ENCODE peak calls at places on chromosomes 1 and 21, in six cellular contexts. E is MM.1S, V is AG20443, M is heart right ventricle, H is HT-29, O is HS-27A. P is an unnamed sample.
A peak's percentile ranks its signal among the peaks of the same experiment; 100 is the strongest.

GRCh38 chr1:234535763-234536515 is 57.0 kb upstream of the TARBP1 start:
- DNase-seq in H (no peak), E (no peak), M (peak; percentile 84), V (peak; percentile 63), O (no peak), P (no peak)

GRCh38 chr1:17757426-17757825 is 2.3 kb downstream of the ACTL8 start:
- DNase-seq in V (no peak), H (no peak), M (no peak), E (no peak), O (no peak), P (no peak)

GRCh38 chr1:32208891-32209309 is at the start of gene DCDC2B:
- DNase-seq in E (no peak), M (peak; percentile 52), V (no peak), H (peak; percentile 99), O (peak; percentile 31), P (no peak)

GRCh38 chr1:26784886-26785285 is 2.9 kb upstream of the PIGV start:
- DNase-seq in O (no peak), M (no peak), H (no peak), E (no peak), V (no peak), P (no peak)

GRCh38 chr1:3585940-3586568 is 25.3 kb downstream of the MEGF6 start:
- DNase-seq in E (no peak), M (no peak), V (no peak), H (no peak), O (no peak), P (no peak)

GRCh38 chr21:14010729-14011128 is 200.0 kb downstream of the LIPI start:
- DNase-seq in O (no peak), E (no peak), M (no peak), V (no peak), H (no peak), P (no peak)

GRCh38 chr1:53766766-53767409 is 27.9 kb upstream of the GLIS1 start:
- DNase-seq in M (no peak), E (peak; percentile 50), O (no peak), H (no peak), V (peak; percentile 50), P (no peak)

GRCh38 chr1:15950302-15950701 is 25.6 kb downstream of the ZBTB17 start:
- DNase-seq in H (no peak), E (no peak), O (no peak), M (no peak), V (no peak), P (no peak)

GRCh38 chr1:46285730-46286477 is 17.5 kb downstream of the LRRC41 start:
- DNase-seq in E (no peak), M (no peak), O (no peak), V (no peak), H (no peak), P (no peak)

GRCh38 chr1:6351480-6352137 is 42.0 kb downstream of the ACOT7 start:
- DNase-seq in O (no peak), H (peak; percentile 69), M (peak; percentile 48), E (no peak), V (no peak), P (no peak)

GRCh38 chr1:244969355-244970235 is 105.3 kb upstream of the HNRNPU start:
- DNase-seq in O (peak; percentile 51), H (peak; percentile 88), M (peak; percentile 90), E (peak; percentile 69), V (peak; percentile 59), P (peak; percentile 59)